ENCODE peak calls at places on chromosomes 12 and 14, in six cellular contexts. N is activated B cell treated with CpG ODN at 0.5 μM for 24 hours, K is heart left ventricle, X is K562, F is foreskin keratinocyte, A is psoas muscle. P is an unnamed sample.

GRCh38 chr14:59356298-59356697 is 108.9 kb downstream of the GPR135 start:
- ATAC-seq in N (peak), K (no peak), X (no peak), F (no peak), A (no peak), P (no peak)

GRCh38 chr12:103739546-103739945 is 101.5 kb downstream of the NT5DC3 start:
- ATAC-seq in N (no peak), K (peak), X (no peak), F (no peak), A (no peak), P (no peak)

GRCh38 chr12:113291586-113291985 is 43.3 kb downstream of the SLC8B1 start:
- ATAC-seq in N (no peak), K (no peak), X (no peak), F (no peak), A (no peak), P (no peak)

GRCh38 chr12:105679982-105680381 is 349.5 kb downstream of the C12orf75 start:
- ATAC-seq in N (no peak), K (no peak), X (no peak), F (no peak), A (no peak), P (no peak)

GRCh38 chr14:91279354-91279753 is 34.9 kb upstream of the GPR68 start:
- ATAC-seq in N (no peak), K (no peak), X (no peak), F (no peak), A (no peak), P (no peak)

GRCh38 chr14:25765909-25766308 is 716.0 kb upstream of the STXBP6 start:
- ATAC-seq in N (no peak), K (no peak), X (no peak), F (no peak), A (no peak), P (no peak)

GRCh38 chr14:21384494-21384851 is 654 bp upstream of the SUPT16H start:
- ATAC-seq in N (peak), K (no peak), X (no peak), F (no peak), A (no peak), P (no peak)

GRCh38 chr14:106538193-106538592 is 1011.8 kb downstream of the TMEM121 start:
- ATAC-seq in N (no peak), K (no peak), X (no peak), F (no peak), A (no peak), P (no peak)

GRCh38 chr12:51911788-51912711 is 4.7 kb downstream of the ACVRL1 start:
- ATAC-seq in N (no peak), K (peak), X (peak), F (peak), A (peak), P (peak)

GRCh38 chr12:102965281-102966155 is 8.0 kb downstream of the ASCL1 start:
- ATAC-seq in N (no peak), K (no peak), X (no peak), F (peak), A (no peak), P (no peak)

GRCh38 chr14:102089621-102090343 is 2.9 kb upstream of the HSP90AA1 start:
- ATAC-seq in N (no peak), K (no peak), X (no peak), F (no peak), A (no peak), P (no peak)

GRCh38 chr12:67320614-67321305 is 51.6 kb downstream of the CAND1 start:
- ATAC-seq in N (peak), K (no peak), X (no peak), F (peak), A (no peak), P (no peak)

GRCh38 chr14:50359631-50360030 is 37.0 kb downstream of the CDKL1 start:
- ATAC-seq in N (no peak), K (no peak), X (no peak), F (no peak), A (no peak), P (no peak)

GRCh38 chr12:47954058-47954457 is 9.3 kb upstream of the TMEM106C start:
- ATAC-seq in N (no peak), K (no peak), X (no peak), F (peak), A (no peak), P (no peak)

GRCh38 chr14:66634876-66635275 is 126.9 kb downstream of the GPHN start:
- ATAC-seq in N (no peak), K (peak), X (no peak), F (no peak), A (peak), P (no peak)

GRCh38 chr12:5220835-5221234 is 177.2 kb downstream of the KCNA5 start:
- ATAC-seq in N (no peak), K (no peak), X (peak), F (peak), A (no peak), P (no peak)

GRCh38 chr14:92877757-92878431 is 45.1 kb upstream of the CHGA start:
- ATAC-seq in N (no peak), K (peak), X (no peak), F (no peak), A (no peak), P (peak)

GRCh38 chr12:112602150-112602549 is 183.4 kb downstream of the PTPN11 start:
- ATAC-seq in N (no peak), K (no peak), X (no peak), F (no peak), A (no peak), P (no peak)

GRCh38 chr12:28172434-28173030 is 17.7 kb upstream of the CCDC91 start:
- ATAC-seq in N (no peak), K (no peak), X (peak), F (peak), A (no peak), P (no peak)

GRCh38 chr12:57620936-57621496 is 9.8 kb downstream of the ARHGEF25 start:
- ATAC-seq in N (no peak), K (no peak), X (peak), F (no peak), A (peak), P (no peak)

GRCh38 chr12:126708492-126708896 is 1558.5 kb upstream of the TMEM132C start:
- ATAC-seq in N (no peak), K (no peak), X (no peak), F (no peak), A (no peak), P (no peak)

GRCh38 chr12:92089559-92089958 is 56.1 kb downstream of the BTG1 start:
- ATAC-seq in N (no peak), K (no peak), X (no peak), F (no peak), A (no peak), P (no peak)

GRCh38 chr14:50366589-50366988 is 30.1 kb downstream of the CDKL1 start:
- ATAC-seq in N (no peak), K (no peak), X (peak), F (no peak), A (no peak), P (no peak)

GRCh38 chr12:124581792-124582424 is 14.5 kb upstream of the NCOR2 start:
- ATAC-seq in N (no peak), K (peak), X (no peak), F (no peak), A (no peak), P (peak)

GRCh38 chr12:12800406-12801180 is 12.6 kb upstream of the DDX47 start:
- ATAC-seq in N (no peak), K (no peak), X (peak), F (no peak), A (no peak), P (no peak)

P was measured in gastroesophageal sphincter.